ENCODE peak calls at places on chromosomes 12 and 14, in nine cellular contexts. R is MM.1S; V is ascending aorta; D is left ventricle myocardium inferior; G is CD8-positive, alpha-beta T cell; M is gastrocnemius medialis; O is PC-9; U is neural progenitor cell; Y is CD8-positive, alpha-beta memory T cell. Q is an unnamed sample.

GRCh38 chr14:38210587-38211257 is 3.0 kb downstream of the SSTR1 start:
- DNase-seq in M (no peak), U (peak; percentile 69), Y (no peak), G (no peak), O (no peak), R (no peak), D (peak; percentile 15), V (no peak), Q (peak; percentile 73)

GRCh38 chr12:129570796-129571400 is 332.9 kb downstream of the TMEM132D start:
- DNase-seq in D (no peak), V (no peak), R (no peak), Y (no peak), G (no peak), M (no peak), O (no peak), U (no peak), Q (no peak)

GRCh38 chr12:20210795-20211194 is 157.5 kb upstream of the PDE3A start:
- DNase-seq in D (no peak), V (no peak), M (no peak), Y (no peak), U (no peak), O (no peak), R (no peak), G (no peak), Q (no peak)

GRCh38 chr12:12349711-12350665 is at the start of gene MANSC1:
- DNase-seq in Y (peak; percentile 61), G (peak; percentile 58), O (peak; percentile 60), R (peak; percentile 21), V (peak; percentile 84), M (peak; percentile 5), D (peak; percentile 67), U (peak; percentile 81), Q (peak; percentile 89)

GRCh38 chr14:77053046-77053841 is 24.7 kb upstream of the IRF2BPL start:
- DNase-seq in R (peak; percentile 55), V (peak; percentile 84), O (no peak), D (peak; percentile 80), Y (peak; percentile 85), M (no peak), G (peak; percentile 82), U (peak; percentile 88), Q (peak; percentile 97)

GRCh38 chr14:77186911-77187648 is 5.5 kb downstream of the TMEM63C start:
- DNase-seq in V (no peak), G (no peak), M (no peak), R (no peak), O (peak; percentile 64), Y (no peak), U (peak; percentile 64), D (no peak), Q (peak; percentile 46)

GRCh38 chr12:130254476-130255276 is 83.0 kb upstream of the PIWIL1 start:
- DNase-seq in D (no peak), V (no peak), U (peak; percentile 20), O (no peak), Y (no peak), R (no peak), G (no peak), M (no peak), Q (no peak)

GRCh38 chr12:113889806-113890581 is 76.1 kb downstream of the RBM19 start:
- DNase-seq in M (no peak), Y (no peak), V (no peak), U (no peak), D (no peak), O (no peak), R (no peak), G (no peak), Q (no peak)

GRCh38 chr12:106687652-106688051 is 86.8 kb upstream of the RIC8B start:
- DNase-seq in R (no peak), D (no peak), V (no peak), Y (no peak), G (no peak), O (no peak), M (no peak), U (no peak), Q (no peak)

GRCh38 chr12:111406474-111407370 is 999 bp downstream of the SH2B3 start:
- DNase-seq in G (peak; percentile 55), Y (peak; percentile 67), R (peak; percentile 13), V (peak; percentile 74), O (no peak), U (peak; percentile 37), M (no peak), D (peak; percentile 53), Q (peak; percentile 78)

GRCh38 chr12:18139989-18140596 is 50.1 kb upstream of the RERGL start:
- DNase-seq in Y (no peak), R (peak; percentile 28), V (no peak), M (no peak), D (no peak), G (no peak), O (no peak), U (peak; percentile 16), Q (peak; percentile 1)

GRCh38 chr12:58557156-58557555 is 363.1 kb downstream of the LRIG3 start:
- DNase-seq in U (no peak), R (no peak), O (no peak), M (no peak), G (no peak), D (no peak), Y (no peak), V (no peak), Q (no peak)

GRCh38 chr12:131345521-131346436 is 365.1 kb upstream of the SFSWAP start:
- DNase-seq in G (no peak), V (no peak), O (no peak), D (no peak), R (no peak), Y (no peak), M (no peak), U (no peak), Q (peak; percentile 37)

GRCh38 chr12:116171549-116171948 is 105.9 kb downstream of the MED13L start:
- DNase-seq in V (no peak), O (no peak), R (no peak), U (no peak), D (no peak), M (no peak), Y (no peak), G (no peak), Q (no peak)

GRCh38 chr12:113762155-113762848 is 203.8 kb downstream of the RBM19 start:
- DNase-seq in G (no peak), D (no peak), U (peak; percentile 90), O (no peak), M (no peak), V (no peak), R (no peak), Y (no peak), Q (peak; percentile 73)

GRCh38 chr12:104457746-104458644 is 1.2 kb downstream of the CHST11 start:
- DNase-seq in V (peak; percentile 70), U (peak; percentile 55), R (peak; percentile 60), M (no peak), D (peak; percentile 23), G (peak; percentile 68), O (peak; percentile 31), Y (peak; percentile 71), Q (peak; percentile 84)

GRCh38 chr14:36503771-36504741 is 16.0 kb downstream of the NKX2-1 start:
- DNase-seq in D (no peak), M (no peak), Y (no peak), V (no peak), O (no peak), R (no peak), G (no peak), U (peak; percentile 79), Q (peak; percentile 68)

GRCh38 chr14:61461808-61462275 is 140.5 kb downstream of the PRKCH start:
- DNase-seq in G (peak; percentile 27), V (no peak), O (peak; percentile 48), R (peak; percentile 39), M (no peak), U (peak; percentile 71), D (no peak), Y (no peak), Q (peak; percentile 63)

GRCh38 chr12:13033266-13033875 is 10.8 kb upstream of the FAM234B start:
- DNase-seq in D (no peak), G (no peak), M (no peak), Y (no peak), U (no peak), R (no peak), V (no peak), O (no peak), Q (no peak)

GRCh38 chr14:83994020-83994419 is 1535.9 kb upstream of the FLRT2 start:
- DNase-seq in V (no peak), D (no peak), Y (no peak), M (no peak), G (no peak), R (no peak), U (no peak), O (no peak), Q (no peak)

GRCh38 chr12:22626429-22626828 is 1.5 kb downstream of the ETNK1 start:
- DNase-seq in U (no peak), R (peak; percentile 58), Y (no peak), D (no peak), M (no peak), V (no peak), O (no peak), G (peak; percentile 21), Q (peak; percentile 4)

GRCh38 chr12:132560831-132561783 is 49.3 kb downstream of the LRCOL1 start:
- DNase-seq in V (no peak), M (no peak), D (peak; percentile 40), R (peak; percentile 44), G (peak; percentile 72), U (peak; percentile 90), Y (peak; percentile 78), O (peak; percentile 79), Q (peak; percentile 99)

GRCh38 chr12:6551496-6552139 is 4.2 kb downstream of the IFFO1 start:
- DNase-seq in D (peak; percentile 48), U (no peak), G (peak; percentile 15), V (peak; percentile 82), O (no peak), Y (no peak), M (no peak), R (no peak), Q (peak; percentile 23)
- H3K36me3 ChIP-seq in D (peaks cover 31% of the 10 kb centered on the region), U (no peaks in the 10 kb centered on the region), G (peaks cover 28% of the 10 kb centered on the region), V (peaks cover 29% of the 10 kb centered on the region), O (peaks cover 2% of the 10 kb centered on the region), Y (peaks cover 13% of the 10 kb centered on the region), M (no peaks in the 10 kb centered on the region), R (no peaks in the 10 kb centered on the region), Q (peaks cover 13% of the 10 kb centered on the region)

GRCh38 chr14:23529016-23529740 is 22.4 kb downstream of the ZFHX2 start:
- DNase-seq in R (no peak), O (no peak), D (no peak), Y (no peak), U (no peak), G (no peak), V (no peak), M (no peak), Q (no peak)
- H3K27me3 ChIP-seq in R (no peaks in the 10 kb centered on the region), O (no peaks in the 10 kb centered on the region), D (no peaks in the 10 kb centered on the region), Y (no peaks in the 10 kb centered on the region), U (no peaks in the 10 kb centered on the region), G (no peaks in the 10 kb centered on the region), V (no peaks in the 10 kb centered on the region), M (no peaks in the 10 kb centered on the region), Q (no peaks in the 10 kb centered on the region)

GRCh38 chr14:53921027-53921426 is 35.6 kb downstream of the BMP4 start:
- DNase-seq in Y (no peak), U (peak; percentile 6), V (no peak), O (no peak), R (no peak), D (no peak), G (no peak), M (no peak), Q (no peak)
- H3K36me3 ChIP-seq in Y (no peaks in the 10 kb centered on the region), U (no peaks in the 10 kb centered on the region), V (no peaks in the 10 kb centered on the region), O (no peaks in the 10 kb centered on the region), R (no peaks in the 10 kb centered on the region), D (no peaks in the 10 kb centered on the region), G (no peaks in the 10 kb centered on the region), M (no peaks in the 10 kb centered on the region), Q (no peaks in the 10 kb centered on the region)

DNA sequence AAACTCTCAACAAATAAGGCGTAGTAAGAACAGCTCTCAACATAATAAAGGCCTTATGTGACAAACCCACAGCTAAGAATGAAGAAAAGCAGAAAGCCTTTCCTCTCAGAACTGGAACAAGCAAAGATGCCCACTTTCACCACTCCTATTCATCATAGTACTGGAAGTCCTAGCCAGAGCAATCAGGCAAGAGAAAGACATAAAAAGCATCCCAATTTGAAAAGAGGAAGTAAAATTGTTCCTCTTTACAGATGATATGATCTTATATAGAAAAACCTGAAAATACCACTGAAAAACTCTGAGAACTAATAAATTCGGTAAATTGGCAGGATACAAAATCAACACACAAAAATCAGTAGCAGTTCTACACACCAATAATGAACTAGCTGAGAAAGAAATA is 52.0 kb downstream of the STON2 start:
- DNase-seq in R (no peak), M (no peak), Y (no peak), O (no peak), V (no peak), D (no peak), G (no peak), U (no peak), Q (no peak)
- H3K27me3 ChIP-seq in R (no peaks in the 10 kb centered on the region), M (no peaks in the 10 kb centered on the region), Y (no peaks in the 10 kb centered on the region), O (no peaks in the 10 kb centered on the region), V (no peaks in the 10 kb centered on the region), D (no peaks in the 10 kb centered on the region), G (no peaks in the 10 kb centered on the region), U (no peaks in the 10 kb centered on the region), Q (no peaks in the 10 kb centered on the region)

Q was measured in H7.